ENCODE peak calls at places on chromosomes 3 and 15, in four cellular contexts. T is psoas muscle, Y is colonic mucosa, O is sigmoid colon. U is an unnamed sample. For H3K9me3, the result is how much of the 10 kb centered on the place peaks cover.

GRCh38 chr3:53702776-53703175 is 143.4 kb downstream of the CHDH start:
- DNase-seq in T (no peak), Y (no peak), O (no peak), U (no peak)

GRCh38 chr15:56820333-56820732 is 87.0 kb upstream of the ZNF280D start:
- DNase-seq in T (no peak), Y (no peak), O (no peak), U (no peak)

GRCh38 chr3:42118762-42119361 is 27.7 kb downstream of the TRAK1 start:
- DNase-seq in T (peak), Y (no peak), O (no peak), U (no peak)

GRCh38 chr15:47293763-47294162 is 423.5 kb upstream of the SEMA6D start:
- DNase-seq in T (peak), Y (peak), O (peak), U (no peak)

GRCh38 chr3:39178553-39178952 is 13.8 kb downstream of the XIRP1 start:
- DNase-seq in T (no peak), Y (no peak), O (no peak), U (no peak)

GRCh38 chr3:64716110-64716509 is 28.3 kb upstream of the ADAMTS9 start:
- DNase-seq in T (no peak), Y (no peak), O (no peak), U (no peak)

GRCh38 chr3:123683755-123684154 is 98.9 kb upstream of the HACD2 start:
- DNase-seq in T (no peak), Y (no peak), O (no peak), U (no peak)

GRCh38 chr15:73002509-73002908 is 49.8 kb upstream of the NEO1 start:
- DNase-seq in T (no peak), Y (no peak), O (no peak), U (no peak)

GRCh38 chr3:65855370-65856100 is 183.2 kb downstream of the MAGI1 start:
- DNase-seq in T (no peak), Y (no peak), O (no peak), U (no peak)

GRCh38 chr3:29268651-29269050 is 12.2 kb upstream of the RBMS3 start:
- DNase-seq in T (no peak), Y (no peak), O (no peak), U (no peak)

GRCh38 chr3:143895805-143896204 is 47.5 kb upstream of the SLC9A9 start:
- DNase-seq in T (no peak), Y (no peak), O (no peak), U (no peak)

GRCh38 chr3:36701249-36701572 is 63.1 kb downstream of the DCLK3 start:
- DNase-seq in T (no peak), Y (no peak), O (no peak), U (no peak)

GRCh38 chr3:46717447-46718231 is at the start of gene PRSS50:
- DNase-seq in T (peak), Y (peak), O (peak), U (no peak)

GRCh38 chr15:60679256-60679655 is 200.3 kb upstream of the ICE2 start:
- DNase-seq in T (no peak), Y (no peak), O (no peak), U (no peak)

GRCh38 chr3:194293546-194294198 is 57.5 kb downstream of the CPN2 start:
- DNase-seq in T (no peak), Y (no peak), O (peak), U (no peak)

GRCh38 chr15:43913941-43914340 is 87.1 kb downstream of the WDR76 start:
- DNase-seq in T (no peak), Y (no peak), O (no peak), U (no peak)

GRCh38 chr3:149243540-149243939 is 21.9 kb upstream of the CP start:
- DNase-seq in T (no peak), Y (no peak), O (no peak), U (no peak)

GRCh38 chr3:156360992-156361391 is 193.9 kb downstream of the SSR3 start:
- DNase-seq in T (no peak), Y (no peak), O (no peak), U (no peak)
- H3K9me3 ChIP-seq in T (under half), Y (under half), O (under half), U (under half)

GRCh38 chr3:113278599-113278955 is 67.2 kb downstream of the BOC start:
- DNase-seq in T (no peak), Y (no peak), O (no peak), U (no peak)

GRCh38 chr3:113277414-113277813 is 66.1 kb downstream of the BOC start:
- DNase-seq in T (no peak), Y (no peak), O (no peak), U (no peak)

GRCh38 chr3:113279686-113280085 is 68.3 kb downstream of the BOC start:
- DNase-seq in T (no peak), Y (no peak), O (no peak), U (no peak)

GRCh38 chr3:113276581-113277080 is 65.3 kb downstream of the BOC start:
- DNase-seq in T (no peak), Y (no peak), O (no peak), U (no peak)

GRCh38 chr3:113277886-113278598 is 66.7 kb downstream of the BOC start:
- DNase-seq in T (no peak), Y (no peak), O (no peak), U (no peak)
- TF ChIP-seq CTCF in T (no peak), Y (no peak), O (no peak), U (no peak)

DNA sequence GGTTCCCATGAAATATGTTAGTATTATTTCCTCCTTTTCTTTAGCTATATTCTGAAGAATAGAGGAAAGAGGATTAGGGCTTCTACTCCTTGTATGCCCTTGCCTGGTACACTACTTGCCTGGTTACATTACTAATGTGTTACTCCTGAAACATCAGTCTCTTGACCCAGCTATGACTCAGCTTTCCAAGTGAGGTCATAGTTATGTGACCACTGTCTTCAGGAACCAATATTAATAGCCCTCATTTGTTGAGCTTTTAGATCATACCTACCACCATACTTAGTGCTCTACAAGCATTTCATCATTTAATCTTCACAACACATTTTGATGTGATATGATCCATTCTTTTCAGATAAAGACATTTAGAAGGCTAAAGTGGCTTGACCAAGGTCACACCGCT is 60.3 kb downstream of the CMSS1 start:
- DNase-seq in T (no peak), Y (no peak), O (no peak), U (no peak)
- H3K27ac ChIP-seq in T (peak), Y (no peak), O (peak), U (no peak)

GRCh38 chr3:256501-256900 is 59.9 kb downstream of the CHL1 start:
- DNase-seq in T (no peak), Y (no peak), O (no peak), U (no peak)

GRCh38 chr3:260911-261310 is 64.3 kb downstream of the CHL1 start:
- DNase-seq in T (no peak), Y (no peak), O (no peak), U (no peak)

GRCh38 chr3:257826-258225 is 61.3 kb downstream of the CHL1 start:
- DNase-seq in T (no peak), Y (no peak), O (no peak), U (no peak)
- H3K9me3 ChIP-seq in T (under half), Y (under half), O (under half), U (under half)